ENCODE peak calls at places on chromosomes 12 and 14, in five cellular contexts. Y is breast epithelium, C is aorta, W is fibroblast of gingiva, S is cardiac fibroblast. J is an unnamed sample.

GRCh38 chr12:116332705-116333380 is 55.4 kb upstream of the MED13L start:
- DNase-seq in Y (no peak), C (no peak), W (no peak), S (no peak), J (no peak)

GRCh38 chr12:122395319-122395718 is 27.1 kb downstream of the CLIP1 start:
- DNase-seq in Y (no peak), C (peak; percentile 39), W (peak; percentile 65), S (peak; percentile 86), J (peak; percentile 95)

GRCh38 chr12:6532927-6533652 is 1.2 kb upstream of the GAPDH start:
- DNase-seq in Y (peak; percentile 70), C (peak; percentile 89), W (peak; percentile 70), S (peak; percentile 71), J (peak; percentile 76)

GRCh38 chr12:30795410-30795659 is 40.6 kb upstream of the CAPRIN2 start:
- DNase-seq in Y (no peak), C (no peak), W (no peak), S (no peak), J (no peak)

GRCh38 chr12:50574621-50575348 is 70.0 kb downstream of the DIP2B start:
- DNase-seq in Y (peak; percentile 36), C (no peak), W (peak; percentile 78), S (no peak), J (peak; percentile 32)

GRCh38 chr14:68983210-68983609 is 4.1 kb upstream of the ACTN1 start:
- DNase-seq in Y (no peak), C (no peak), W (no peak), S (no peak), J (no peak)

GRCh38 chr12:65362231-65362630 is 83.7 kb downstream of the MSRB3 start:
- DNase-seq in Y (no peak), C (no peak), W (no peak), S (peak; percentile 23), J (peak; percentile 22)

GRCh38 chr12:117141097-117141898 is 42.1 kb upstream of the TESC start:
- DNase-seq in Y (no peak), C (no peak), W (no peak), S (no peak), J (no peak)

GRCh38 chr12:64236549-64236948 is 14.5 kb upstream of the KICS2 start:
- DNase-seq in Y (no peak), C (no peak), W (peak; percentile 5), S (peak; percentile 58), J (peak; percentile 19)

GRCh38 chr14:103428732-103429556 is 43.7 kb downstream of the MARK3 start:
- DNase-seq in Y (no peak), C (no peak), W (no peak), S (no peak), J (no peak)

GRCh38 chr14:104687601-104688504 is 1.6 kb upstream of the INF2 start:
- DNase-seq in Y (peak; percentile 61), C (peak; percentile 90), W (no peak), S (peak; percentile 66), J (no peak)

GRCh38 chr14:35883677-35884293 is 57.6 kb downstream of the BRMS1L start:
- DNase-seq in Y (no peak), C (no peak), W (peak; percentile 25), S (peak; percentile 54), J (peak; percentile 18)

GRCh38 chr12:124928095-124928911 is 13.9 kb upstream of the UBC start:
- DNase-seq in Y (peak; percentile 81), C (peak; percentile 89), W (peak; percentile 40), S (peak; percentile 97), J (peak; percentile 91)

GRCh38 chr14:104579507-104579906 is at the start of gene C14orf180:
- DNase-seq in Y (no peak), C (no peak), W (no peak), S (no peak), J (no peak)

GRCh38 chr12:31118831-31119530 is 45.3 kb downstream of the DDX11 start:
- DNase-seq in Y (peak; percentile 62), C (peak; percentile 79), W (no peak), S (no peak), J (no peak)

GRCh38 chr12:53791735-53792326 is 40.1 kb upstream of the CISTR start:
- DNase-seq in Y (no peak), C (no peak), W (no peak), S (peak; percentile 24), J (no peak)